ENCODE peak calls at places on chromosomes 6 and 20, in nine cellular contexts. One of them, this sample, is unnamed.

GRCh38 chr6:25788305-25788922 is 33.9 kb downstream of the SLC17A4 start:
- DNase-seq in T-helper 2 cell: no peak
- DNase-seq in NCI-H748 treated with DMSO at 0.1 percent for 48 hours: peak
- DNase-seq in AG10803: peak
- DNase-seq in fibroblast of the conjunctiva: peak
- DNase-seq in activated T-helper 1 cell treated with Interleukin-2 at 50 U/mL for 16 hours: peak
- DNase-seq in type B pancreatic cell: no peak
- DNase-seq in D341Med: peak
- DNase-seq in HT1080: peak
- DNase-seq in this sample: no peak

GRCh38 chr20:7770578-7770977 is 169.7 kb downstream of the HAO1 start:
- DNase-seq in D341Med: no peak
- DNase-seq in activated T-helper 1 cell treated with Interleukin-2 at 50 U/mL for 16 hours: no peak
- DNase-seq in type B pancreatic cell: no peak
- DNase-seq in HT1080: no peak
- DNase-seq in fibroblast of the conjunctiva: no peak
- DNase-seq in NCI-H748 treated with DMSO at 0.1 percent for 48 hours: peak
- DNase-seq in T-helper 2 cell: no peak
- DNase-seq in AG10803: no peak
- DNase-seq in this sample: peak

GRCh38 chr6:148827421-148827820 is 80.6 kb downstream of the UST start:
- DNase-seq in activated T-helper 1 cell treated with Interleukin-2 at 50 U/mL for 16 hours: no peak
- DNase-seq in NCI-H748 treated with DMSO at 0.1 percent for 48 hours: no peak
- DNase-seq in D341Med: no peak
- DNase-seq in fibroblast of the conjunctiva: no peak
- DNase-seq in AG10803: peak
- DNase-seq in HT1080: no peak
- DNase-seq in type B pancreatic cell: no peak
- DNase-seq in T-helper 2 cell: no peak
- DNase-seq in this sample: no peak

GRCh38 chr20:3262566-3262965 is 23.6 kb upstream of the SLC4A11 start:
- DNase-seq in D341Med: no peak
- DNase-seq in fibroblast of the conjunctiva: no peak
- DNase-seq in AG10803: no peak
- DNase-seq in HT1080: no peak
- DNase-seq in NCI-H748 treated with DMSO at 0.1 percent for 48 hours: no peak
- DNase-seq in type B pancreatic cell: no peak
- DNase-seq in T-helper 2 cell: no peak
- DNase-seq in activated T-helper 1 cell treated with Interleukin-2 at 50 U/mL for 16 hours: no peak
- DNase-seq in this sample: no peak

GRCh38 chr6:40315055-40315454 is 272.1 kb downstream of the LRFN2 start:
- DNase-seq in fibroblast of the conjunctiva: no peak
- DNase-seq in NCI-H748 treated with DMSO at 0.1 percent for 48 hours: no peak
- DNase-seq in D341Med: no peak
- DNase-seq in HT1080: no peak
- DNase-seq in activated T-helper 1 cell treated with Interleukin-2 at 50 U/mL for 16 hours: no peak
- DNase-seq in type B pancreatic cell: no peak
- DNase-seq in AG10803: no peak
- DNase-seq in T-helper 2 cell: no peak
- DNase-seq in this sample: no peak

GRCh38 chr20:31894980-31895675 is 24.7 kb downstream of the TTLL9 start:
- DNase-seq in D341Med: no peak
- DNase-seq in T-helper 2 cell: no peak
- DNase-seq in activated T-helper 1 cell treated with Interleukin-2 at 50 U/mL for 16 hours: no peak
- DNase-seq in AG10803: peak
- DNase-seq in fibroblast of the conjunctiva: no peak
- DNase-seq in HT1080: peak
- DNase-seq in type B pancreatic cell: no peak
- DNase-seq in NCI-H748 treated with DMSO at 0.1 percent for 48 hours: no peak
- DNase-seq in this sample: peak

GRCh38 chr20:3710027-3710426 is 2.4 kb downstream of the SIGLEC1 start:
- DNase-seq in HT1080: no peak
- DNase-seq in fibroblast of the conjunctiva: no peak
- DNase-seq in NCI-H748 treated with DMSO at 0.1 percent for 48 hours: no peak
- DNase-seq in activated T-helper 1 cell treated with Interleukin-2 at 50 U/mL for 16 hours: no peak
- DNase-seq in type B pancreatic cell: no peak
- DNase-seq in AG10803: no peak
- DNase-seq in T-helper 2 cell: no peak
- DNase-seq in D341Med: no peak
- DNase-seq in this sample: peak

GRCh38 chr20:58294497-58295455 is 14.7 kb upstream of the RAB22A start:
- DNase-seq in activated T-helper 1 cell treated with Interleukin-2 at 50 U/mL for 16 hours: no peak
- DNase-seq in T-helper 2 cell: no peak
- DNase-seq in HT1080: no peak
- DNase-seq in fibroblast of the conjunctiva: no peak
- DNase-seq in D341Med: no peak
- DNase-seq in NCI-H748 treated with DMSO at 0.1 percent for 48 hours: no peak
- DNase-seq in type B pancreatic cell: no peak
- DNase-seq in AG10803: no peak
- DNase-seq in this sample: no peak

GRCh38 chr6:57224769-57225515 is 2.8 kb upstream of the RAB23 start:
- DNase-seq in T-helper 2 cell: no peak
- DNase-seq in fibroblast of the conjunctiva: no peak
- DNase-seq in type B pancreatic cell: no peak
- DNase-seq in HT1080: peak
- DNase-seq in NCI-H748 treated with DMSO at 0.1 percent for 48 hours: no peak
- DNase-seq in D341Med: no peak
- DNase-seq in activated T-helper 1 cell treated with Interleukin-2 at 50 U/mL for 16 hours: no peak
- DNase-seq in AG10803: peak
- DNase-seq in this sample: no peak

GRCh38 chr6:95087394-95088097 is 489.8 kb upstream of the MANEA start:
- DNase-seq in T-helper 2 cell: no peak
- DNase-seq in D341Med: peak
- DNase-seq in fibroblast of the conjunctiva: peak
- DNase-seq in AG10803: peak
- DNase-seq in activated T-helper 1 cell treated with Interleukin-2 at 50 U/mL for 16 hours: no peak
- DNase-seq in HT1080: peak
- DNase-seq in type B pancreatic cell: no peak
- DNase-seq in NCI-H748 treated with DMSO at 0.1 percent for 48 hours: peak
- DNase-seq in this sample: no peak

GRCh38 chr20:2038161-2038560 is 44.3 kb upstream of the PDYN start:
- DNase-seq in D341Med: no peak
- DNase-seq in HT1080: no peak
- DNase-seq in fibroblast of the conjunctiva: no peak
- DNase-seq in type B pancreatic cell: no peak
- DNase-seq in AG10803: no peak
- DNase-seq in activated T-helper 1 cell treated with Interleukin-2 at 50 U/mL for 16 hours: no peak
- DNase-seq in NCI-H748 treated with DMSO at 0.1 percent for 48 hours: no peak
- DNase-seq in T-helper 2 cell: no peak
- DNase-seq in this sample: no peak

GRCh38 chr6:164252952-164253351 is 838.4 kb downstream of the QKI start:
- DNase-seq in type B pancreatic cell: no peak
- DNase-seq in T-helper 2 cell: no peak
- DNase-seq in fibroblast of the conjunctiva: no peak
- DNase-seq in NCI-H748 treated with DMSO at 0.1 percent for 48 hours: no peak
- DNase-seq in D341Med: no peak
- DNase-seq in HT1080: no peak
- DNase-seq in activated T-helper 1 cell treated with Interleukin-2 at 50 U/mL for 16 hours: no peak
- DNase-seq in AG10803: no peak
- DNase-seq in this sample: no peak

GRCh38 chr20:43492101-43492500 is 15.4 kb upstream of the L3MBTL1 start:
- DNase-seq in type B pancreatic cell: no peak
- DNase-seq in HT1080: no peak
- DNase-seq in AG10803: no peak
- DNase-seq in activated T-helper 1 cell treated with Interleukin-2 at 50 U/mL for 16 hours: no peak
- DNase-seq in D341Med: no peak
- DNase-seq in T-helper 2 cell: no peak
- DNase-seq in NCI-H748 treated with DMSO at 0.1 percent for 48 hours: no peak
- DNase-seq in fibroblast of the conjunctiva: no peak
- DNase-seq in this sample: no peak

GRCh38 chr6:140032177-140032576 is 657.7 kb upstream of the CITED2 start:
- DNase-seq in D341Med: no peak
- DNase-seq in activated T-helper 1 cell treated with Interleukin-2 at 50 U/mL for 16 hours: no peak
- DNase-seq in fibroblast of the conjunctiva: no peak
- DNase-seq in AG10803: no peak
- DNase-seq in T-helper 2 cell: no peak
- DNase-seq in NCI-H748 treated with DMSO at 0.1 percent for 48 hours: no peak
- DNase-seq in HT1080: no peak
- DNase-seq in type B pancreatic cell: no peak
- DNase-seq in this sample: no peak

GRCh38 chr6:10099086-10099499 is 315.8 kb downstream of the TFAP2A start:
- DNase-seq in T-helper 2 cell: no peak
- DNase-seq in activated T-helper 1 cell treated with Interleukin-2 at 50 U/mL for 16 hours: no peak
- DNase-seq in NCI-H748 treated with DMSO at 0.1 percent for 48 hours: peak
- DNase-seq in HT1080: no peak
- DNase-seq in D341Med: no peak
- DNase-seq in AG10803: no peak
- DNase-seq in fibroblast of the conjunctiva: no peak
- DNase-seq in type B pancreatic cell: no peak
- DNase-seq in this sample: no peak

GRCh38 chr6:107679457-107679856 is 144.7 kb downstream of the SCML4 start:
- DNase-seq in type B pancreatic cell: no peak
- DNase-seq in activated T-helper 1 cell treated with Interleukin-2 at 50 U/mL for 16 hours: no peak
- DNase-seq in T-helper 2 cell: no peak
- DNase-seq in AG10803: peak
- DNase-seq in fibroblast of the conjunctiva: peak
- DNase-seq in D341Med: no peak
- DNase-seq in HT1080: peak
- DNase-seq in NCI-H748 treated with DMSO at 0.1 percent for 48 hours: no peak
- DNase-seq in this sample: peak

GRCh38 chr20:19074828-19075516 is 137.5 kb upstream of the SLC24A3 start:
- DNase-seq in T-helper 2 cell: no peak
- DNase-seq in D341Med: no peak
- DNase-seq in activated T-helper 1 cell treated with Interleukin-2 at 50 U/mL for 16 hours: no peak
- DNase-seq in fibroblast of the conjunctiva: no peak
- DNase-seq in type B pancreatic cell: no peak
- DNase-seq in NCI-H748 treated with DMSO at 0.1 percent for 48 hours: no peak
- DNase-seq in AG10803: no peak
- DNase-seq in HT1080: peak
- DNase-seq in this sample: no peak

This sample was measured in heart left ventricle.